ENCODE peak calls at places on chromosomes 11 and 22, in six cellular contexts. V is IMR-90, A is H9, B is neuronal stem cell, X is mesenchymal stem cell, C is H1. I is an unnamed sample.
A peak's percentile ranks its signal among the peaks of the same experiment; 100 is the strongest.

GRCh38 chr11:60390389-60390788 is 5.9 kb upstream of the MS4A14 start:
- DNase-seq in V (no peak), A (no peak), B (no peak), X (no peak), C (no peak), I (no peak)

GRCh38 chr22:32990187-32990586 is 68.0 kb downstream of the SYN3 start:
- DNase-seq in V (no peak), A (no peak), B (no peak), X (no peak), C (no peak), I (no peak)

GRCh38 chr22:23033116-23033905 is 37.0 kb upstream of the GNAZ start:
- DNase-seq in V (no peak), A (no peak), B (no peak), X (no peak), C (no peak), I (no peak)

GRCh38 chr11:69308936-69309799 is 15.2 kb downstream of the MYEOV start:
- DNase-seq in V (no peak), A (no peak), B (no peak), X (no peak), C (no peak), I (peak; percentile 42)

GRCh38 chr22:45842141-45842831 is 134.7 kb downstream of the WNT7B start:
- DNase-seq in V (peak; percentile 77), A (no peak), B (no peak), X (peak; percentile 38), C (no peak), I (no peak)

GRCh38 chr11:11963842-11964773 is 44.3 kb downstream of the DKK3 start:
- DNase-seq in V (no peak), A (peak; percentile 22), B (no peak), X (no peak), C (peak; percentile 35), I (no peak)

GRCh38 chr11:126495806-126496205 is 140.3 kb downstream of the ST3GAL4 start:
- DNase-seq in V (no peak), A (no peak), B (no peak), X (no peak), C (no peak), I (no peak)

GRCh38 chr11:124863137-124863825 is 2.0 kb upstream of the ROBO3 start:
- DNase-seq in V (peak; percentile 35), A (peak; percentile 64), B (no peak), X (peak; percentile 43), C (peak; percentile 58), I (peak; percentile 24)

GRCh38 chr11:34281256-34281655 is 76.6 kb downstream of the ABTB2 start:
- DNase-seq in V (no peak), A (no peak), B (no peak), X (no peak), C (no peak), I (no peak)

GRCh38 chr11:61611309-61611708 is 30.4 kb upstream of the SYT7 start:
- DNase-seq in V (no peak), A (no peak), B (no peak), X (no peak), C (no peak), I (no peak)

GRCh38 chr11:104872393-104872792 is 25.9 kb downstream of the CASP12 start:
- DNase-seq in V (no peak), A (no peak), B (no peak), X (no peak), C (no peak), I (no peak)

GRCh38 chr22:21042978-21043855 is 2.5 kb upstream of the LRRC74B start:
- DNase-seq in V (no peak), A (no peak), B (no peak), X (peak; percentile 16), C (no peak), I (peak; percentile 44)

GRCh38 chr11:33258631-33259184 is 1.5 kb downstream of the HIPK3 start:
- DNase-seq in V (peak; percentile 56), A (no peak), B (no peak), X (no peak), C (no peak), I (peak; percentile 76)

GRCh38 chr11:124297921-124298320 is 15.8 kb downstream of the OR8D1 start:
- DNase-seq in V (peak; percentile 27), A (no peak), B (no peak), X (no peak), C (no peak), I (no peak)

GRCh38 chr11:57468276-57468675 is 7.9 kb downstream of the RTN4RL2 start:
- DNase-seq in V (no peak), A (no peak), B (no peak), X (no peak), C (no peak), I (no peak)

GRCh38 chr11:2582958-2583604 is 116.7 kb downstream of the KCNQ1OT1 start:
- DNase-seq in V (no peak), A (peak; percentile 24), B (no peak), X (no peak), C (peak; percentile 45), I (no peak)

GRCh38 chr11:1742371-1742770 is 8.0 kb downstream of the IFITM10 start:
- DNase-seq in V (no peak), A (no peak), B (no peak), X (no peak), C (no peak), I (no peak)

GRCh38 chr11:26730711-26731460 is 9.0 kb upstream of the SLC5A12 start:
- DNase-seq in V (peak; percentile 1), A (no peak), B (no peak), X (peak; percentile 48), C (no peak), I (no peak)

GRCh38 chr22:38455530-38456271 is 702 bp upstream of the KCNJ4 start:
- DNase-seq in V (peak; percentile 26), A (peak; percentile 54), B (peak; percentile 73), X (peak; percentile 52), C (peak; percentile 90), I (no peak)
- H4K91ac ChIP-seq in V (no peak overlapping the region), A (no peak overlapping the region), B (no peak overlapping the region), X (no peak overlapping the region), C (no peak overlapping the region), I (no peak overlapping the region)

GRCh38 chr22:42930810-42931420 is 73.8 kb upstream of the ARFGAP3 start:
- DNase-seq in V (peak; percentile 52), A (no peak), B (no peak), X (no peak), C (no peak), I (peak; percentile 89)
- H3K4me2 ChIP-seq in V (no peak overlapping the region), A (no peak overlapping the region), B (no peak overlapping the region), X (no peak overlapping the region), C (no peak overlapping the region), I (no peak overlapping the region)

DNA sequence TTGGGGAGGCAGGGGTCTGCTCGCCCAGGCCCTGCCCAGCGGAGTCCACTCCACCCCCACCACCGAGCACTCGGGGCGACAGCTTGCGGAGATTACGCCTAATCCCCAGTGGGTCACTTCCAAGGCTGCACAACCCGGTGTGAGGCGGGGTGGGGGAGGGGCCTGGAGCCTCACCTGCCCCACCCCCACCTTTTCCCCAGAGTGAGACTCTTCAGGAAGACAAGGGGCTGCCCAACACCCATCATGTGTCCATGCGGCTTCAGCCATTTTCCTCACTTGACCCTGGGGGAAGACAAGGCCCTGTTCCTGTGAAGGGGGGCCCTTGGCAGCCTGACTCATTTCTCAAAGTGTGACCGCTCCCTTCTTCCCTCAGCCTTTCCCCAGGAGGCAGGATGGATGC is 12.5 kb downstream of the SYNGR1 start:
- DNase-seq in V (no peak), A (peak; percentile 46), B (no peak), X (no peak), C (no peak), I (no peak)
- H3K4ac ChIP-seq in V (no peak overlapping the region), A (no peak overlapping the region), B (no peak overlapping the region), X (no peak overlapping the region), C (peak overlapping the region; percentile 19), I (peak overlapping the region; percentile 17)

GRCh38 chr11:35976434-35976833 is 32.6 kb downstream of the LDLRAD3 start:
- DNase-seq in V (no peak), A (no peak), B (no peak), X (no peak), C (no peak), I (no peak)
- H4K91ac ChIP-seq in V (no peak overlapping the region), A (no peak overlapping the region), B (no peak overlapping the region), X (no peak overlapping the region), C (no peak overlapping the region), I (no peak overlapping the region)

DNA sequence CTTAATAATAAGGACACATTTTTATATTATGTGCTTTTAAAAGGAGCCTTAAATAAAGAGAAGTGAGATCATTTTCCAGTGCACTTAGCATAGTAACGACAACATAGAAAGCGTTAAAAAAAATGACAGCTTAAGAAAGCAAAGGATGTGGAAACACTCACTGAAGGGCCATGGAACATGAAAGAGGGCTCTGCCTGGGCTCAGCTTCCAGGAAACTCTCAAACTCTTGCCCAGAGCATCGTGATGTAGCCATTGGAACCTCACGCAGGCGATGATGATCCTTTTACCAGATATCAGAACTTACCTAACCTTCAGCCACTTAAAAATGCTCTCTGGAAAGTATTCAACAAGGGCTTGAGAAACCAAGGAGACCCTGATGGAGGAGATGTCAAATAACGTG is 21.4 kb upstream of the ETS1 start:
- DNase-seq in V (no peak), A (no peak), B (no peak), X (no peak), C (no peak), I (no peak)
- H3K4me2 ChIP-seq in V (no peak overlapping the region), A (no peak overlapping the region), B (no peak overlapping the region), X (no peak overlapping the region), C (no peak overlapping the region), I (no peak overlapping the region)

DNA sequence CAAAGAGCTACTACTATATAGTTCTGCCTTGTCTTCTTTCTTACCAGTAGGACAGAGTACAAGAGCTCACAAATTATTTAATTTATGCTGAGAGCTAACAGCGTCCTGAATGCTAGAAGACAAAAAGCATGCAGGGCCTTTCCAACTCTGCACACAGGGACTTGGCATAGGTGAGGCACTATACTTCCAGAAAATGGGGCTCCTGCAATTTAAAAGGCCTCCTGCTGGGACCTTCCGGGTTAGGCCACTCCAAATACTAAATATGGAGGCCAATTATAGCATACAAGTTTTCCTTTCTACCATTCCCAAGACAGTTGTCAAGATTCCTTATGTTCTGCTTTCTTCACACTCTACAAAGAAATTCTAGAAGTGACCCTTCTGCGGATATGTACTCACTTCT is 936 bp downstream of the DCUN1D5 start:
- DNase-seq in V (peak; percentile 4), A (no peak), B (peak; percentile 5), X (peak; percentile 44), C (no peak), I (no peak)
- H3K4ac ChIP-seq in V (peak overlapping the region; percentile 19), A (no peak overlapping the region), B (no peak overlapping the region), X (no peak overlapping the region), C (no peak overlapping the region), I (no peak overlapping the region)

DNA sequence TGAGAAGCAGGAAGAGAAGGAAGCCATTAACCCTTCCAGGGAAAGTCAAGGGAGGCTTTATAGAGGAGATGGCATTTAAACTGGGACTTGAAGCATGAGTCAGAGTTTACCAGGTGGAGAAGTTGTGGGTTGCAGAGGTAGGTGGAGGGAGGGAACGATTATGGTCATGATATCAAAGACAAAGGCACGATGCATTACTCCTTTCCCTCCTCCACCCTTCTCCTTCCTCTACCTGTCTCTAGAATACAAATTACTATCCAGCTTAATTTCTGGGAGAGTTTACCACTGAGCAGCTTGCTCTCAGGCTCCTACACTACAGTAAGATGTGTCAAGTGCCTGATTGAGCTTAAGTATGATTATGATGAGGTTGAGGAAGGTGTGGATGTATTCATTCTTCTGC is 151.7 kb downstream of the NELL1 start:
- DNase-seq in V (no peak), A (no peak), B (no peak), X (no peak), C (no peak), I (no peak)
- H4K91ac ChIP-seq in V (no peak overlapping the region), A (no peak overlapping the region), B (no peak overlapping the region), X (no peak overlapping the region), C (no peak overlapping the region), I (no peak overlapping the region)